ENCODE peak calls at places on chromosomes 7 and 10, in six cellular contexts. Y, I, H, C, Z and E are unnamed samples.

GRCh38 chr10:78712147-78712546 is 356.6 kb upstream of the ZMIZ1 start:
- DNase-seq in Y (no peak), I (no peak), H (no peak), C (no peak), Z (no peak), E (no peak)

GRCh38 chr7:29309041-29309860 is 114.7 kb downstream of the CHN2 start:
- DNase-seq in Y (no peak), I (no peak), H (no peak), C (no peak), Z (no peak), E (no peak)

GRCh38 chr10:110514848-110515247 is 17.1 kb downstream of the DUSP5 start:
- DNase-seq in Y (no peak), I (peak; percentile 12), H (no peak), C (no peak), Z (no peak), E (no peak)

GRCh38 chr7:121076350-121077164 is 88.0 kb downstream of the CPED1 start:
- DNase-seq in Y (no peak), I (peak; percentile 94), H (no peak), C (no peak), Z (no peak), E (no peak)

GRCh38 chr10:34031410-34031809 is 696.9 kb upstream of the NRP1 start:
- DNase-seq in Y (no peak), I (peak; percentile 63), H (no peak), C (no peak), Z (no peak), E (no peak)

GRCh38 chr7:20310963-20311742 is 19.5 kb upstream of the ITGB8 start:
- DNase-seq in Y (no peak), I (peak; percentile 82), H (no peak), C (no peak), Z (peak; percentile 11), E (peak; percentile 61)

GRCh38 chr7:116446179-116446855 is 53.2 kb upstream of the CAV2 start:
- DNase-seq in Y (no peak), I (peak; percentile 30), H (no peak), C (no peak), Z (no peak), E (no peak)

GRCh38 chr10:109205929-109206585 is 717.3 kb downstream of the XPNPEP1 start:
- DNase-seq in Y (no peak), I (peak; percentile 67), H (no peak), C (no peak), Z (no peak), E (no peak)

GRCh38 chr7:15607541-15608210 is 45.9 kb upstream of the AGMO start:
- DNase-seq in Y (no peak), I (no peak), H (no peak), C (no peak), Z (no peak), E (no peak)

GRCh38 chr7:22397981-22398380 is 41.0 kb upstream of the RAPGEF5 start:
- DNase-seq in Y (no peak), I (no peak), H (no peak), C (no peak), Z (no peak), E (no peak)

GRCh38 chr7:140404565-140405080 is 765 bp downstream of the RAB19 start:
- DNase-seq in Y (no peak), I (no peak), H (no peak), C (no peak), Z (no peak), E (no peak)

GRCh38 chr10:6647811-6648526 is 67.9 kb upstream of the PRKCQ start:
- DNase-seq in Y (peak; percentile 56), I (peak; percentile 17), H (peak; percentile 51), C (peak; percentile 35), Z (no peak), E (no peak)

GRCh38 chr7:102836206-102836938 is 76.4 kb upstream of the LRRC17 start:
- DNase-seq in Y (no peak), I (peak; percentile 89), H (no peak), C (no peak), Z (no peak), E (no peak)

GRCh38 chr7:77995717-77996116 is 197.1 kb downstream of the PHTF2 start:
- DNase-seq in Y (no peak), I (peak; percentile 12), H (no peak), C (no peak), Z (no peak), E (no peak)

GRCh38 chr7:158315881-158316280 is 271.7 kb downstream of the PTPRN2 start:
- DNase-seq in Y (no peak), I (no peak), H (no peak), C (no peak), Z (no peak), E (no peak)

GRCh38 chr10:112634096-112634830 is 187.2 kb downstream of the VTI1A start:
- DNase-seq in Y (no peak), I (peak; percentile 44), H (no peak), C (no peak), Z (no peak), E (no peak)

GRCh38 chr7:150466477-150466876 is 16.0 kb downstream of the GIMAP8 start:
- DNase-seq in Y (no peak), I (no peak), H (no peak), C (no peak), Z (no peak), E (no peak)

GRCh38 chr10:6200588-6201510 is 1.9 kb upstream of the PFKFB3 start:
- DNase-seq in Y (peak; percentile 45), I (peak; percentile 49), H (peak; percentile 44), C (peak; percentile 21), Z (no peak), E (no peak)

GRCh38 chr7:74143383-74143782 is 30.8 kb upstream of the EIF4H start:
- DNase-seq in Y (no peak), I (no peak), H (no peak), C (no peak), Z (no peak), E (no peak)

GRCh38 chr7:1254281-1255082 is 21.8 kb downstream of the UNCX start:
- DNase-seq in Y (no peak), I (no peak), H (no peak), C (no peak), Z (no peak), E (no peak)

GRCh38 chr7:82235710-82236109 is 207.9 kb downstream of the CACNA2D1 start:
- DNase-seq in Y (no peak), I (peak; percentile 34), H (no peak), C (no peak), Z (no peak), E (no peak)

GRCh38 chr7:18400281-18400680 is 95.3 kb upstream of the HDAC9 start:
- DNase-seq in Y (no peak), I (no peak), H (no peak), C (no peak), Z (no peak), E (no peak)

GRCh38 chr7:78326870-78327269 is 528.3 kb downstream of the PHTF2 start:
- DNase-seq in Y (no peak), I (no peak), H (no peak), C (no peak), Z (no peak), E (no peak)

GRCh38 chr10:11451640-11452260 is 159.7 kb downstream of the USP6NL start:
- DNase-seq in Y (no peak), I (no peak), H (no peak), C (no peak), Z (no peak), E (no peak)

GRCh38 chr7:44434201-44434600 is 56.3 kb downstream of the NUDCD3 start:
- DNase-seq in Y (no peak), I (no peak), H (no peak), C (no peak), Z (no peak), E (no peak)

GRCh38 chr10:79453392-79453791 is 8.0 kb upstream of the ZCCHC24 start:
- DNase-seq in Y (no peak), I (no peak), H (no peak), C (no peak), Z (no peak), E (no peak)

GRCh38 chr7:6376820-6377219 is 70.9 kb downstream of the DAGLB start:
- DNase-seq in Y (no peak), I (no peak), H (no peak), C (no peak), Z (no peak), E (no peak)